ENCODE peak calls at places on chromosome 3, in nine cellular contexts. M is neuronal stem cell, W is brain microvascular endothelial cell, C is body of pancreas, L is stomach, B is endothelial cell, H is DND-41, Z is lower lobe of right lung, F is astrocyte. A is an unnamed sample.

GRCh38 chr3:105513042-105513441 is 146.3 kb downstream of the ALCAM start:
- DNase-seq in H (no peak), Z (no peak), C (no peak), W (peak), M (no peak), B (no peak), L (no peak), F (peak), A (no peak)

GRCh38 chr3:113287111-113287817 is 75.9 kb downstream of the BOC start:
- DNase-seq in B (no peak), F (peak), Z (no peak), W (peak), L (no peak), C (no peak), H (no peak), M (no peak), A (no peak)

GRCh38 chr3:184716652-184717607 is 5.1 kb upstream of the MAGEF1 start:
- DNase-seq in C (no peak), H (no peak), B (no peak), W (peak), L (no peak), F (peak), M (peak), Z (no peak), A (no peak)

GRCh38 chr3:14290631-14291385 is 111.6 kb upstream of the SLC6A6 start:
- DNase-seq in Z (no peak), F (no peak), B (no peak), L (no peak), C (no peak), M (no peak), W (no peak), H (no peak), A (no peak)

GRCh38 chr3:46094506-46094905 is 67.2 kb upstream of the XCR1 start:
- DNase-seq in C (no peak), B (no peak), W (no peak), H (no peak), Z (no peak), L (no peak), F (no peak), M (no peak), A (no peak)

GRCh38 chr3:55648591-55649318 is 161.6 kb upstream of the WNT5A start:
- DNase-seq in W (no peak), B (no peak), L (no peak), F (no peak), H (no peak), Z (no peak), C (no peak), M (no peak), A (no peak)

GRCh38 chr3:48405343-48405881 is 24.5 kb downstream of the PLXNB1 start:
- DNase-seq in B (no peak), M (no peak), L (peak), Z (peak), F (no peak), H (peak), W (no peak), C (peak), A (no peak)

GRCh38 chr3:146470424-146470990 is 1.1 kb upstream of the PLSCR2 start:
- DNase-seq in F (no peak), M (no peak), B (no peak), C (no peak), Z (no peak), H (no peak), L (no peak), W (no peak), A (no peak)

GRCh38 chr3:157746391-157746790 is 243.2 kb upstream of the VEPH1 start:
- DNase-seq in F (no peak), M (no peak), L (no peak), H (no peak), C (no peak), Z (no peak), B (no peak), W (no peak), A (no peak)

GRCh38 chr3:150158974-150159625 is 188.4 kb upstream of the PFN2 start:
- DNase-seq in Z (no peak), W (no peak), F (no peak), B (no peak), M (no peak), L (no peak), H (no peak), C (peak), A (no peak)

GRCh38 chr3:105688821-105689220 is 180.0 kb downstream of the CBLB start:
- DNase-seq in W (no peak), C (no peak), F (no peak), L (no peak), H (no peak), B (no peak), Z (no peak), M (no peak), A (no peak)

GRCh38 chr3:30554317-30554690 is 52.1 kb upstream of the TGFBR2 start:
- DNase-seq in L (no peak), Z (no peak), B (no peak), M (no peak), W (no peak), F (no peak), C (no peak), H (no peak), A (no peak)

GRCh38 chr3:138726966-138727365 is 107.8 kb downstream of the PIK3CB start:
- DNase-seq in B (no peak), W (peak), L (no peak), Z (no peak), M (no peak), H (no peak), F (peak), C (no peak), A (no peak)

GRCh38 chr3:81485444-81485865 is 276.0 kb downstream of the GBE1 start:
- DNase-seq in M (no peak), F (peak), C (no peak), L (no peak), H (no peak), Z (no peak), B (no peak), W (peak), A (peak)

GRCh38 chr3:150699068-150699635 is 4.6 kb downstream of the ERICH6 start:
- DNase-seq in H (no peak), C (no peak), W (peak), M (no peak), L (no peak), F (peak), Z (no peak), B (no peak), A (no peak)

GRCh38 chr3:29764059-29764458 is 483.2 kb downstream of the RBMS3 start:
- DNase-seq in L (no peak), B (no peak), M (no peak), C (no peak), H (no peak), F (peak), Z (no peak), W (peak), A (no peak)

GRCh38 chr3:74281705-74282104 is 332.8 kb downstream of the CNTN3 start:
- DNase-seq in H (no peak), L (no peak), M (no peak), Z (no peak), W (no peak), B (no peak), C (no peak), F (no peak), A (no peak)

GRCh38 chr3:16102905-16103364 is 71.5 kb upstream of the GALNT15 start:
- DNase-seq in W (peak), H (no peak), C (no peak), B (no peak), F (peak), M (no peak), L (no peak), Z (no peak), A (no peak)

GRCh38 chr3:65642903-65643302 is 395.8 kb downstream of the MAGI1 start:
- DNase-seq in W (no peak), Z (no peak), B (no peak), L (no peak), C (no peak), M (no peak), H (no peak), F (no peak), A (no peak)

GRCh38 chr3:128473737-128474136 is 7.0 kb upstream of the DNAJB8 start:
- DNase-seq in C (no peak), F (no peak), M (no peak), L (no peak), H (no peak), W (no peak), B (no peak), Z (no peak), A (no peak)

GRCh38 chr3:76912966-76913365 is 126.9 kb upstream of the ROBO2 start:
- DNase-seq in Z (no peak), W (no peak), B (no peak), H (no peak), M (no peak), F (no peak), C (no peak), L (no peak), A (no peak)

GRCh38 chr3:144864646-144865045 is 893.0 kb downstream of the DIPK2A start:
- DNase-seq in H (no peak), B (no peak), F (no peak), W (no peak), M (no peak), C (no peak), L (no peak), Z (no peak), A (no peak)

GRCh38 chr3:180277036-180277435 is 240.3 kb upstream of the PEX5L start:
- DNase-seq in W (no peak), M (no peak), L (no peak), C (no peak), B (no peak), F (peak), H (no peak), Z (no peak), A (no peak)

GRCh38 chr3:129577356-129577755 is 29.1 kb downstream of the PLXND1 start:
- DNase-seq in C (peak), M (no peak), L (no peak), W (no peak), F (no peak), Z (no peak), H (peak), B (no peak), A (peak)

GRCh38 chr3:183159319-183159718 is 3.2 kb downstream of the LAMP3 start:
- DNase-seq in H (no peak), Z (no peak), B (no peak), C (no peak), F (no peak), L (no peak), M (no peak), W (no peak), A (no peak)

GRCh38 chr3:15299036-15299435 is 33.4 kb downstream of the SH3BP5 start:
- DNase-seq in H (no peak), W (no peak), M (no peak), B (no peak), Z (no peak), L (no peak), C (peak), F (no peak), A (no peak)

GRCh38 chr3:292038-292437 is 95.5 kb downstream of the CHL1 start:
- DNase-seq in F (no peak), H (no peak), L (no peak), M (no peak), B (no peak), Z (no peak), C (no peak), W (no peak), A (no peak)

GRCh38 chr3:44993471-44994205 is 17.6 kb downstream of the EXOSC7 start:
- DNase-seq in L (no peak), Z (no peak), F (peak), M (no peak), H (no peak), W (peak), B (no peak), C (no peak), A (no peak)

GRCh38 chr3:179730508-179730907 is 77.7 kb downstream of the USP13 start:
- DNase-seq in M (no peak), W (no peak), B (no peak), F (no peak), Z (no peak), L (no peak), C (no peak), H (no peak), A (no peak)

GRCh38 chr3:4234894-4235293 is 68.3 kb upstream of the SETMAR start:
- DNase-seq in H (no peak), W (no peak), M (no peak), B (no peak), C (no peak), L (no peak), F (no peak), Z (no peak), A (no peak)

GRCh38 chr3:121995190-121996137 is 26.6 kb downstream of the ILDR1 start:
- DNase-seq in H (peak), W (peak), M (peak), Z (peak), L (peak), F (peak), B (peak), C (peak), A (peak)

GRCh38 chr3:38327335-38328009 is 19.1 kb upstream of the XYLB start:
- DNase-seq in W (peak), B (no peak), F (peak), Z (no peak), H (no peak), L (no peak), C (no peak), M (no peak), A (no peak)

GRCh38 chr3:155560594-155560993 is 184.3 kb downstream of the PLCH1 start:
- DNase-seq in F (peak), B (no peak), W (no peak), Z (no peak), M (peak), C (no peak), L (no peak), H (no peak), A (no peak)

GRCh38 chr3:4835616-4836043 is 143.6 kb upstream of the BHLHE40 start:
- DNase-seq in B (no peak), H (peak), W (no peak), C (no peak), M (no peak), F (peak), L (no peak), Z (no peak), A (no peak)

GRCh38 chr3:184770541-184770940 is 41.4 kb upstream of the VPS8 start:
- DNase-seq in C (no peak), M (no peak), Z (no peak), F (no peak), W (no peak), B (no peak), L (no peak), H (no peak), A (no peak)

GRCh38 chr3:62368705-62369475 is 4.5 kb downstream of the FEZF2 start:
- DNase-seq in B (peak), L (no peak), Z (no peak), F (no peak), C (no peak), H (no peak), M (no peak), W (no peak), A (no peak)

GRCh38 chr3:112117826-112118571 is 15.0 kb downstream of the GCSAM start:
- DNase-seq in W (no peak), F (no peak), L (no peak), C (no peak), B (peak), M (no peak), H (no peak), Z (peak), A (peak)